ENCODE peak calls at places on chromosomes 11 and 22, in four cellular contexts. S is HFF-Myc, K is coronary artery, O is fibroblast of villous mesenchyme. V is an unnamed sample.
A peak's percentile ranks its signal among the peaks of the same experiment; 100 is the strongest.

GRCh38 chr11:76247091-76247490 is 40.8 kb upstream of the WNT11 start:
- DNase-seq in S (no peak), K (no peak), O (no peak), V (no peak)

GRCh38 chr11:70680781-70681281 is 282.5 kb downstream of the CTTN start:
- DNase-seq in O (no peak), K (no peak), S (no peak), V (no peak)

GRCh38 chr11:115499241-115499799 is 4.9 kb downstream of the CADM1 start:
- DNase-seq in O (no peak), S (no peak), K (no peak), V (no peak)

GRCh38 chr11:16967347-16967662 is 46.9 kb downstream of the PLEKHA7 start:
- DNase-seq in O (no peak), K (no peak), S (no peak), V (no peak)

GRCh38 chr11:85724750-85725465 is 38.9 kb upstream of the CCDC89 start:
- DNase-seq in O (no peak), S (no peak), K (no peak), V (no peak)

GRCh38 chr11:115166826-115167225 is 337.4 kb downstream of the CADM1 start:
- DNase-seq in S (no peak), O (no peak), K (no peak), V (no peak)

GRCh38 chr11:76269661-76270322 is 63.5 kb upstream of the WNT11 start:
- DNase-seq in K (no peak), O (no peak), S (no peak), V (no peak)

GRCh38 chr11:12163181-12163841 is 52.9 kb downstream of the MICAL2 start:
- DNase-seq in O (peak; percentile 74), S (no peak), K (peak; percentile 96), V (peak; percentile 70)

GRCh38 chr11:119714590-119714989 is 14.4 kb downstream of the NECTIN1 start:
- DNase-seq in S (no peak), K (no peak), O (no peak), V (no peak)

GRCh38 chr22:19693981-19694670 is 20.2 kb upstream of the SEPTIN5 start:
- DNase-seq in K (no peak), S (no peak), O (no peak), V (no peak)

GRCh38 chr11:12074529-12075195 is 35.7 kb upstream of the MICAL2 start:
- DNase-seq in O (peak; percentile 21), S (no peak), K (no peak), V (peak; percentile 27)

GRCh38 chr11:70709596-70709995 is 311.3 kb downstream of the CTTN start:
- DNase-seq in O (no peak), K (no peak), S (no peak), V (no peak)

GRCh38 chr11:129230006-129230405 is 37.9 kb upstream of the ARHGAP32 start:
- DNase-seq in O (peak; percentile 22), K (no peak), S (no peak), V (peak; percentile 20)

GRCh38 chr22:34760276-34761008 is 305.5 kb upstream of the ISX start:
- DNase-seq in O (no peak), S (no peak), K (no peak), V (no peak)

GRCh38 chr11:60768202-60768601 is 11.5 kb downstream of the MS4A15 start:
- DNase-seq in O (no peak), K (no peak), S (no peak), V (no peak)

GRCh38 chr11:122033193-122033592 is 82.8 kb downstream of the BLID start:
- DNase-seq in S (no peak), O (no peak), K (no peak), V (no peak)

GRCh38 chr11:132504501-132505041 is 1027.7 kb downstream of the OPCML start:
- DNase-seq in O (no peak), S (no peak), K (no peak), V (no peak)

GRCh38 chr11:134014502-134014901 is 54.4 kb upstream of the JAM3 start:
- DNase-seq in K (no peak), O (peak; percentile 31), S (no peak), V (no peak)